ENCODE peak calls at places on chromosomes 2 and 18, in five cellular contexts. U is BE2C, P is thyroid gland, Q is GM13976, E is IMR-90. H is an unnamed sample.

GRCh38 chr2:237144516-237144915 is 58.8 kb downstream of the COPS8 start:
- DNase-seq in P (no peak), E (no peak), Q (no peak), U (no peak), H (no peak)

GRCh38 chr2:171515672-171516298 is 6.5 kb upstream of the CYBRD1 start:
- DNase-seq in E (peak), Q (no peak), U (no peak), P (no peak), H (no peak)

GRCh38 chr2:57696016-57696415 is 350.6 kb upstream of the VRK2 start:
- DNase-seq in Q (no peak), P (no peak), U (peak), E (peak), H (peak)

GRCh38 chr2:40165503-40165867 is 286.4 kb downstream of the SLC8A1 start:
- DNase-seq in E (peak), U (no peak), P (no peak), Q (no peak), H (no peak)

GRCh38 chr2:174611851-174612250 is 14.2 kb upstream of the WIPF1 start:
- DNase-seq in U (no peak), Q (no peak), E (no peak), P (no peak), H (no peak)

GRCh38 chr2:31365348-31365747 is 49.2 kb downstream of the XDH start:
- DNase-seq in E (no peak), U (no peak), Q (no peak), P (no peak), H (no peak)

GRCh38 chr2:235713244-235713643 is 219.4 kb downstream of the AGAP1 start:
- DNase-seq in P (no peak), E (no peak), Q (no peak), U (no peak), H (no peak)

GRCh38 chr2:117835990-117836760 is 21.7 kb downstream of the DDX18 start:
- DNase-seq in Q (peak), U (peak), P (peak), E (peak), H (peak)

GRCh38 chr2:74778381-74779371 is 55.3 kb upstream of the HK2 start:
- DNase-seq in P (peak), U (peak), Q (no peak), E (peak), H (peak)

GRCh38 chr18:570256-570655 is 9.9 kb upstream of the CETN1 start:
- DNase-seq in U (no peak), Q (no peak), P (no peak), E (no peak), H (no peak)

GRCh38 chr2:220753486-220753885 is 818.6 kb downstream of the EPHA4 start:
- DNase-seq in E (no peak), P (no peak), Q (no peak), U (no peak), H (no peak)

GRCh38 chr2:238518127-238518827 is 91.5 kb downstream of the ASB1 start:
- DNase-seq in Q (peak), P (no peak), E (peak), U (no peak), H (no peak)

GRCh38 chr2:40315684-40316083 is 136.2 kb downstream of the SLC8A1 start:
- DNase-seq in U (no peak), E (peak), Q (no peak), P (no peak), H (no peak)

GRCh38 chr2:164764996-164765395 is 76.6 kb downstream of the COBLL1 start:
- DNase-seq in U (no peak), E (peak), Q (no peak), P (no peak), H (no peak)

GRCh38 chr18:10044054-10044453 is 130.2 kb downstream of the VAPA start:
- DNase-seq in E (no peak), Q (no peak), U (no peak), P (no peak), H (no peak)

GRCh38 chr18:10049721-10050120 is 135.9 kb downstream of the VAPA start:
- DNase-seq in U (no peak), Q (no peak), E (peak), P (no peak), H (no peak)

GRCh38 chr18:10047237-10047636 is 133.4 kb downstream of the VAPA start:
- DNase-seq in Q (no peak), P (no peak), U (no peak), E (peak), H (no peak)

GRCh38 chr18:10045296-10045891 is 131.6 kb downstream of the VAPA start:
- DNase-seq in P (no peak), U (no peak), Q (no peak), E (no peak), H (no peak)

GRCh38 chr18:10046178-10046807 is 132.5 kb downstream of the VAPA start:
- DNase-seq in Q (no peak), P (no peak), E (no peak), U (no peak), H (no peak)
- TF ChIP-seq CTCF in Q (no peak), P (no peak), E (no peak), U (no peak), H (no peak)

GRCh38 chr18:77765468-77765867 is 515.8 kb downstream of the GALR1 start:
- DNase-seq in Q (no peak), E (no peak), P (no peak), U (peak), H (peak)
- TF ChIP-seq CTCF in Q (no peak), E (no peak), P (no peak), U (peak), H (peak)

GRCh38 chr2:64653174-64654062 is at the start of gene SERTAD2:
- DNase-seq in U (peak), E (peak), Q (peak), P (peak), H (peak)
- TF ChIP-seq CTCF in U (no peak), E (peak), Q (peak), P (no peak), H (no peak)

GRCh38 chr18:75898666-75899065 is 471.2 kb upstream of the SMIM21 start:
- DNase-seq in U (no peak), Q (no peak), E (no peak), P (no peak), H (no peak)

GRCh38 chr18:75895135-75895534 is 467.6 kb upstream of the SMIM21 start:
- DNase-seq in E (no peak), P (no peak), Q (no peak), U (no peak), H (no peak)

DNA sequence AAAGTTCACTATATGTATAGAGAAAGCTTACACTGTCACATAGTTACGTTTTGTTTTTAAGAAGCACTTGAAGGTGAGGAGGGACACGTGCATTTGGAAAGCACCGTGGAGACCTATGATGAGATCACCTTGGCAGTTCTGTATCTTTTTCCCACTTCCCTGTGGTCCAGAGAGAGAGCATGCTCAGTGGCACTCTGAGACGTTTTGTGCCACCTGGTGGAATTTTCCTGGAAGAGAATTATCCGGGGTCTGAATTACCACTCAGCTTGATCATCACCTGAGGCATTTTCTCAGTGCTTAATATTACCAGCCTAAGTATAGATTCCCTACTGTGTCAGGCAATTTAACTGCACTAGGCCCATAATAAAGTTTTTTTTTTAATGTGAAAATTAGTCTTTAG is 469.4 kb upstream of the SMIM21 start:
- DNase-seq in U (no peak), E (no peak), P (peak), Q (no peak), H (no peak)
- TF ChIP-seq CTCF in U (peak), E (no peak), P (no peak), Q (no peak), H (no peak)

GRCh38 chr2:135785032-135785431 is 43.4 kb downstream of the UBXN4 start:
- DNase-seq in U (no peak), E (no peak), Q (no peak), P (no peak), H (no peak)
- TF ChIP-seq CTCF in U (peak), E (no peak), Q (no peak), P (no peak), H (peak)

DNA sequence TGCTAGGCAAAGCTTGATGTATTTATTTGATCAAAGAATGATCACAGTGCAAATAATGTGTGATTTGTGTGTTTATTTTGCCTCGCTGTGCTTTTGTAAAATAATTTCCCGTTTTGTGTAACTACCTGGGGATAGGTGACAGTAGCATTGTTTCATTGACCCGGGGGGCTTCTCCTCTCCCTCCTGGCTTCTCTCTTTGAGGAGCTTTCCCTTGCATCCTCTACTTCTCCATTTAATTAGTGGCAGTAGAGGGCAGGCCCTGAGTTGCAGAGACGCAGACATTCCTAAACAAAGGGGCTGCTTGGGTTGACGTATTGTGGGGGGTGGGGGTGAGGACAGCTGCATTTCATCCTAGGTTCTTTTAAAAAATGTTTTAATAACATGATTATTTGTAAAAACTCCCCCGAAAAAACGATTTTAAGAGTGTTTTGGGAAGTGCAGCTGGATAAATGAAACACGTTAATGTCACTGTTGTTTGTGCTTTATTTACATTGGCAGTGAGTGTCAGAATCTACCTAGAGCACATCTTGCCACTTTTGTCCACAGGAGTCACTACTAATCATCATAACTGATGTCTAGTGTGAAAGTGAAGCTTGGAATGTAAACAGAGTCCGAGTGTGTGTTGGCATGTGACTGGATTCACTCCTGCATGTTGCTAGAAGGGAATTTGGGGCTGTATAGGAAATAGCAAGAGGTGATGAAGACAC is 2.2 kb downstream of the NEDD4L start:
- DNase-seq in U (no peak), P (no peak), Q (no peak), E (no peak), H (no peak)
- TF ChIP-seq CTCF in U (no peak), P (no peak), Q (no peak), E (no peak), H (no peak)

GRCh38 chr18:35950628-35950982 is 21.9 kb upstream of the RMP24 start:
- DNase-seq in U (no peak), E (no peak), P (no peak), Q (no peak), H (no peak)
- TF ChIP-seq CTCF in U (no peak), E (no peak), P (peak), Q (no peak), H (peak)

GRCh38 chr2:65374555-65374954 is 57.8 kb downstream of the SPRED2 start:
- DNase-seq in E (no peak), Q (no peak), P (no peak), U (no peak), H (no peak)
- TF ChIP-seq CTCF in E (no peak), Q (no peak), P (no peak), U (no peak), H (no peak)

GRCh38 chr2:176118606-176119370 is 2.2 kb downstream of the HOXD10 start:
- DNase-seq in E (no peak), Q (no peak), U (peak), P (no peak), H (no peak)
- TF ChIP-seq CTCF in E (peak), Q (peak), U (peak), P (no peak), H (peak)

GRCh38 chr2:232295971-232296370 is 82.6 kb upstream of the ALPP start:
- DNase-seq in Q (no peak), E (no peak), U (no peak), P (no peak), H (no peak)
- TF ChIP-seq CTCF in Q (no peak), E (no peak), U (no peak), P (no peak), H (no peak)

H was measured in glutamatergic neuron.